ENCODE peak calls at places on chromosomes 13 and 19, in four cellular contexts. F, N, M and A are unnamed samples.
A peak's percentile ranks its signal among the peaks of the same experiment; 100 is the strongest.

GRCh38 chr19:18208098-18208951 is 4.5 kb upstream of the RAB3A start:
- DNase-seq in F (no peak), N (peak; percentile 67), M (peak; percentile 38), A (peak; percentile 10)

GRCh38 chr19:19530423-19530804 is 1.7 kb downstream of the YJEFN3 start:
- DNase-seq in F (peak; percentile 16), N (no peak), M (no peak), A (no peak)

GRCh38 chr13:50529154-50529882 is 314.2 kb downstream of the DLEU7 start:
- DNase-seq in F (peak; percentile 45), N (peak; percentile 96), M (no peak), A (peak; percentile 68)

GRCh38 chr19:47095707-47096704 is 17.6 kb downstream of the ZC3H4 start:
- DNase-seq in F (no peak), N (peak; percentile 85), M (no peak), A (peak; percentile 42)

GRCh38 chr19:3950871-3951861 is 18.3 kb downstream of the NMRK2 start:
- DNase-seq in F (no peak), N (no peak), M (peak; percentile 39), A (no peak)

GRCh38 chr19:14770944-14771839 is 7.2 kb downstream of the ADGRE2 start:
- DNase-seq in F (no peak), N (no peak), M (no peak), A (no peak)

GRCh38 chr13:110942248-110942981 is 27.5 kb upstream of the ANKRD10 start:
- DNase-seq in F (no peak), N (peak; percentile 38), M (no peak), A (no peak)

GRCh38 chr13:45047394-45048328 is 58.3 kb downstream of the GPALPP1 start:
- DNase-seq in F (peak; percentile 77), N (peak; percentile 75), M (peak; percentile 73), A (peak; percentile 76)

GRCh38 chr13:114151031-114151430 is 18.6 kb upstream of the RASA3 start:
- DNase-seq in F (no peak), N (no peak), M (no peak), A (no peak)

GRCh38 chr19:38543807-38544568 is 73.8 kb downstream of the MAP4K1 start:
- DNase-seq in F (peak; percentile 44), N (peak; percentile 85), M (peak; percentile 13), A (peak; percentile 45)

GRCh38 chr19:3969435-3970312 is 1.2 kb downstream of the DAPK3 start:
- DNase-seq in F (no peak), N (peak; percentile 91), M (no peak), A (no peak)

GRCh38 chr19:919157-920050 is 2.3 kb downstream of the KISS1R start:
- DNase-seq in F (no peak), N (no peak), M (peak; percentile 39), A (no peak)

GRCh38 chr19:47719047-47719885 is 6.0 kb downstream of the EHD2 start:
- DNase-seq in F (peak; percentile 53), N (peak; percentile 98), M (no peak), A (no peak)

GRCh38 chr13:68030152-68030809 is 800.1 kb upstream of the PCDH9 start:
- DNase-seq in F (no peak), N (no peak), M (no peak), A (no peak)

GRCh38 chr19:1261512-1261862 is 7.6 kb upstream of the CIRBP start:
- DNase-seq in F (no peak), N (no peak), M (no peak), A (no peak)

GRCh38 chr13:75319244-75319643 is 162.7 kb downstream of the TBC1D4 start:
- DNase-seq in F (no peak), N (peak; percentile 63), M (no peak), A (no peak)

GRCh38 chr19:893775-894090 is 449 bp downstream of the RNU6-9 start:
- DNase-seq in F (no peak), N (no peak), M (no peak), A (no peak)

GRCh38 chr19:42188665-42189064 is 28.8 kb downstream of the DEDD2 start:
- DNase-seq in F (no peak), N (no peak), M (no peak), A (no peak)

GRCh38 chr13:110379905-110380341 is 72.8 kb downstream of the COL4A2 start:
- DNase-seq in F (no peak), N (peak; percentile 86), M (no peak), A (no peak)

GRCh38 chr19:19366691-19367396 is 38.6 kb upstream of the GATAD2A start:
- DNase-seq in F (peak; percentile 10), N (peak; percentile 69), M (peak; percentile 18), A (peak; percentile 80)

GRCh38 chr13:32081591-32081990 is 50.0 kb downstream of the FRY start:
- DNase-seq in F (no peak), N (no peak), M (no peak), A (no peak)

GRCh38 chr13:97030705-97031452 is 36.6 kb upstream of the OXGR1 start:
- DNase-seq in F (no peak), N (peak; percentile 66), M (peak; percentile 48), A (peak; percentile 45)

GRCh38 chr13:114339779-114340534 is 25.7 kb downstream of the CHAMP1 start:
- DNase-seq in F (no peak), N (peak; percentile 26), M (peak; percentile 80), A (peak; percentile 47)

GRCh38 chr19:3210347-3211017 is 14.0 kb upstream of the CELF5 start:
- DNase-seq in F (no peak), N (no peak), M (peak; percentile 3), A (no peak)

GRCh38 chr13:93249259-93249917 is 22.8 kb downstream of the GPC6 start:
- DNase-seq in F (no peak), N (peak; percentile 93), M (no peak), A (peak; percentile 63)

GRCh38 chr19:58218899-58219298 is 9.8 kb upstream of the ZNF544 start:
- DNase-seq in F (no peak), N (no peak), M (no peak), A (no peak)

GRCh38 chr13:74325106-74325505 is 190.9 kb upstream of the KLF12 start:
- DNase-seq in F (no peak), N (peak; percentile 84), M (peak; percentile 97), A (peak; percentile 88)

GRCh38 chr13:30119476-30119875 is 187.9 kb downstream of the KATNAL1 start:
- DNase-seq in F (no peak), N (peak; percentile 85), M (peak; percentile 6), A (no peak)

GRCh38 chr13:61950828-61951227 is 535.2 kb upstream of the PCDH20 start:
- DNase-seq in F (no peak), N (no peak), M (no peak), A (no peak)

GRCh38 chr19:48319647-48320537 is 5.5 kb upstream of the EMP3 start:
- DNase-seq in F (peak; percentile 43), N (peak; percentile 65), M (peak; percentile 32), A (peak; percentile 41)

GRCh38 chr13:48902421-48902820 is 73.3 kb upstream of the FNDC3A start:
- DNase-seq in F (no peak), N (no peak), M (no peak), A (no peak)

GRCh38 chr13:23921451-23921888 is 24.2 kb upstream of the C1QTNF9B start:
- DNase-seq in F (no peak), N (peak; percentile 73), M (peak; percentile 61), A (no peak)

GRCh38 chr13:22076658-22077057 is 405.8 kb downstream of the FGF9 start:
- DNase-seq in F (no peak), N (no peak), M (peak; percentile 47), A (peak; percentile 23)

GRCh38 chr13:51026016-51026415 is 85.1 kb downstream of the C13orf42 start:
- DNase-seq in F (no peak), N (no peak), M (no peak), A (no peak)

GRCh38 chr13:31556376-31556775 is 182.9 kb upstream of the RXFP2 start:
- DNase-seq in F (no peak), N (peak; percentile 23), M (no peak), A (no peak)

GRCh38 chr19:4737955-4738580 is 14.4 kb upstream of the DPP9 start:
- DNase-seq in F (no peak), N (no peak), M (peak; percentile 45), A (no peak)

GRCh38 chr19:55640043-55640576 is 692 bp upstream of the ZNF580 start:
- DNase-seq in F (peak; percentile 11), N (peak; percentile 76), M (peak; percentile 42), A (peak; percentile 79)

GRCh38 chr19:35959040-35959967 is 23.1 kb downstream of the LRFN3 start:
- DNase-seq in F (peak; percentile 15), N (no peak), M (no peak), A (no peak)